ENCODE peak calls at places on chromosomes 4 and X, in nine cellular contexts. K, L, Q, E, O, F, H, Y and D are unnamed samples.

GRCh38 chrX:149074429-149074828 is 430.7 kb downstream of the IDS start:
- DNase-seq in H (peak), Y (no peak), O (peak), L (no peak), K (peak), E (no peak), F (no peak), Q (no peak), D (no peak)

GRCh38 chrX:104712515-104712914 is 146.5 kb downstream of the IL1RAPL2 start:
- DNase-seq in K (no peak), Q (no peak), F (no peak), Y (no peak), H (no peak), L (no peak), E (no peak), O (no peak), D (no peak)

GRCh38 chr4:169335331-169335730 is 64.6 kb upstream of the SH3RF1 start:
- DNase-seq in H (no peak), Y (no peak), E (no peak), K (peak), Q (no peak), O (peak), L (no peak), F (peak), D (no peak)

GRCh38 chr4:8504279-8505007 is 63.9 kb downstream of the TRMT44 start:
- DNase-seq in K (no peak), H (no peak), F (no peak), Q (no peak), Y (no peak), O (no peak), E (peak), L (no peak), D (no peak)

GRCh38 chr4:54440394-54441223 is 211.5 kb downstream of the PDGFRA start:
- DNase-seq in H (no peak), F (peak), E (no peak), L (no peak), Y (peak), O (peak), Q (no peak), K (peak), D (peak)

GRCh38 chr4:127203561-127204260 is 429.0 kb upstream of the INTU start:
- DNase-seq in Y (no peak), Q (no peak), H (no peak), L (no peak), F (no peak), O (peak), K (peak), E (no peak), D (no peak)

GRCh38 chr4:153038493-153039311 is 102.6 kb downstream of the FHDC1 start:
- DNase-seq in F (no peak), H (no peak), Y (no peak), O (no peak), L (no peak), K (no peak), E (no peak), Q (no peak), D (no peak)

GRCh38 chr4:118981171-118981838 is 92.7 kb downstream of the SYNPO2 start:
- DNase-seq in F (no peak), K (no peak), O (peak), Y (no peak), L (no peak), Q (no peak), H (no peak), E (no peak), D (no peak)

GRCh38 chr4:58749206-58749605 is 1639.0 kb upstream of the IGFBP7 start:
- DNase-seq in O (no peak), H (no peak), K (no peak), F (no peak), L (no peak), Y (no peak), Q (no peak), E (no peak), D (no peak)

GRCh38 chr4:72567821-72568620 is 1.0 kb downstream of the ADAMTS3 start:
- DNase-seq in L (no peak), Q (peak), K (peak), F (peak), E (peak), H (peak), Y (peak), O (peak), D (peak)

GRCh38 chr4:166459616-166460015 is 586.6 kb downstream of the TLL1 start:
- DNase-seq in H (no peak), L (no peak), Q (no peak), K (no peak), Y (no peak), O (peak), E (no peak), F (no peak), D (no peak)

GRCh38 chr4:83582289-83582756 is 46.4 kb downstream of the GPAT3 start:
- DNase-seq in K (peak), O (peak), Q (no peak), H (no peak), Y (no peak), L (peak), F (peak), E (peak), D (no peak)
- TF ChIP-seq CTCF in K (no peak), O (no peak), Q (no peak), H (no peak), Y (no peak), L (peak), F (no peak), E (peak), D (peak)

GRCh38 chr4:37561196-37561802 is 124.9 kb downstream of the RELL1 start:
- DNase-seq in E (peak), L (no peak), O (no peak), K (no peak), Q (no peak), H (no peak), F (no peak), Y (no peak), D (no peak)
- TF ChIP-seq CTCF in E (no peak), L (no peak), O (no peak), K (no peak), Q (no peak), H (no peak), F (no peak), Y (no peak), D (no peak)

GRCh38 chr4:17614416-17615299 is at the start of gene MED28:
- DNase-seq in E (peak), H (peak), K (peak), L (peak), Q (peak), F (peak), Y (peak), O (peak), D (peak)
- TF ChIP-seq CTCF in E (no peak), H (no peak), K (peak), L (no peak), Q (no peak), F (no peak), Y (no peak), O (no peak), D (no peak)

DNA sequence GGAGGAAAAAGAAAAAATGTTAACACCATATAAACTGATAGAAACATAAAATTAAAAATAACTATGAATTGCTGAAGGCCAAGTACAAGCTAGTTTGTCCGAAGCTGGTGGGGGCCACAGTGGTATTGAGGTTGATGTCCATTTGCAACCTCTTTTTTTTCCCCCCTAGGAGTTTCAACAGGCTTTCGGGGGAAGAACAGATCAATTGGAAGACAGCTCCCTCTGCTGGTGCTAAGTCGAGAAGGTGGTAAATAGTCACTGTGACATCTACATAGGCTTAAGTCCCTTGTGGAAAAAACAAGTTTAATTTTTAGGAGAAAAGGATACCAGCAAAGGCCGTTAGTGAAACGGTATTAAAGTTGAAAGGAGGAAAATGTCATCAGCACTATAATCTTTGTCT is 115.7 kb upstream of the ZXDA start:
- DNase-seq in Q (no peak), L (peak), Y (peak), O (peak), E (no peak), K (peak), H (no peak), F (peak), D (peak)
- TF ChIP-seq CTCF in Q (peak), L (peak), Y (no peak), O (peak), E (peak), K (peak), H (no peak), F (peak), D (peak)

GRCh38 chr4:107379054-107379869 is 340.8 kb downstream of the PAPSS1 start:
- DNase-seq in L (no peak), H (no peak), Q (peak), E (peak), F (peak), Y (no peak), O (peak), K (peak), D (no peak)
- TF ChIP-seq CTCF in L (no peak), H (no peak), Q (no peak), E (no peak), F (no peak), Y (no peak), O (peak), K (peak), D (no peak)

DNA sequence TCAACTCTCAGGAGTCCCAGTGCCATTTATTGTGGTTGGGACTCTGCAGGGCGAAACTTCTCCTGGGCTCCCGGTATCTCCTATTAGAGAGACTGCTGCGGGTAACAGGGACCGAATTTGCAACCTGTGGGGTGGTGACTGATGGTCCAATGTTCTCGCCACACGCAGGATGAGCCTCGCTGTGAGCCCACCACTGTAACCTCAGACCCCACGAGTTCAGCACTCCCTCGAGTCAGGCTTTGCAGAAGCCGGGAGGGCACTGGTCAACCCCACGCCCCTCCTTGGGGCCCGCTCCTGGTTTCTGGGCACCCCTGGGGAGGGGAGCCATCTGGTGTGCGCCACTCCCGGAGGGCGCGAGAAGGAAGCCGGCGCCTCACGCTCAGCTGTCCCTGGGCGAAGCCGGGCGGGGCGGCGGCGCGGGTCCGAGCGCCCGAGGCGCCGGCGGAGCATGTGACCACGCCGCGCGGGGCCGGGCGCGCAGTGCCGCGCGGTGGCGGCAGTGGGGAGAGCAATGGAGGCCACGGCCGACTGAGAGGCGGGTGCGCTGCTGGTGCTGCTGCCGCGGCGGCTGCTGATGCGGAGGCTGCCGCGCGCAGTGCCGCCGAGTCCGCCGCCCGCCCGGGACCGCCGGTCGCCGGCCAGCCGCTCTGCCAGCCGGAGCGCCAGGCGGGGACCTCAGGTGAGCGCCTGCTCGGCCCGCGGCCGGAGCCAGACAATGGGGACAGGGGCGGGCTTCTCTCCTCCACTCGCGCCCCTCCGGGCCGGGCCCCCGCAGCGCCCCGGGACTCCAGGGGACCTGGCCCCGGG is 100.1 kb downstream of the CEP135 start:
- DNase-seq in Q (no peak), Y (peak), H (peak), O (peak), E (no peak), F (peak), K (peak), L (peak), D (peak)
- TF ChIP-seq CTCF in Q (no peak), Y (no peak), H (no peak), O (peak), E (peak), F (peak), K (peak), L (no peak), D (peak)

DNA sequence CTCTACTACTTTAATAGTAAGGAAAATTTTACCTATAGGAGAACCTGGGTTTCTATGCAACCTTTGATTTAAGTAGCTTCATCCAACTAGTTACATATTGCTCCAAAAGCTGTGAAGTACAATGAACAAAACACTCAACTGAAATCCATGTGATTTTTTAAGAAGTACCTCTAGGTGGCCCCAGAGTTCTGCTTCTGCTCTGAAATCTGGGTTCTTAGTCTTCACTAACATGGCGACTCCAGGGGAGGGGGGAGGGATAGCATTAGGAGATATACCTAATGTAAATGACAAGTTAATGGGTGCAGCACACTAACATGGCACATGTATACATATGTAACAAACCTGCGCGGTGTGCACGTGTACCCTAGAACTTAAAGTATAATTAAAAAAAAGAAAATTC is 73.4 kb upstream of the MAGEB2 start:
- DNase-seq in O (peak), E (no peak), Q (no peak), H (peak), F (peak), L (no peak), Y (peak), K (peak), D (peak)
- TF ChIP-seq CTCF in O (no peak), E (peak), Q (no peak), H (peak), F (no peak), L (no peak), Y (no peak), K (peak), D (peak)

GRCh38 chr4:163611172-163611571 is 116.7 kb downstream of the TMA16 start:
- DNase-seq in L (no peak), Y (no peak), F (no peak), H (no peak), O (no peak), K (no peak), Q (no peak), E (no peak), D (no peak)
- TF ChIP-seq CTCF in L (peak), Y (no peak), F (no peak), H (no peak), O (no peak), K (no peak), Q (no peak), E (no peak), D (no peak)